ENCODE peak calls at places on chromosomes 7 and 10, in nine cellular contexts. L, W, X, I, Q, A, T, B and G are unnamed samples.

GRCh38 chr7:33185786-33186185 is 56.4 kb downstream of the BBS9 start:
- DNase-seq in L (peak; percentile 52), B (peak; percentile 54), I (no peak), W (peak; percentile 50), A (peak; percentile 53), Q (peak; percentile 26), T (no peak), X (peak; percentile 38), G (peak; percentile 34)

GRCh38 chr7:80312139-80312661 is 177.6 kb downstream of the GNAI1 start:
- DNase-seq in A (no peak), X (peak; percentile 79), Q (no peak), W (peak; percentile 39), B (no peak), T (no peak), I (no peak), L (no peak), G (peak; percentile 63)

GRCh38 chr7:129157651-129158050 is 13.1 kb downstream of the TSPAN33 start:
- DNase-seq in X (no peak), I (no peak), W (no peak), Q (no peak), T (no peak), A (no peak), B (no peak), L (no peak), G (no peak)

GRCh38 chr7:28145931-28146330 is 34.7 kb downstream of the JAZF1 start:
- DNase-seq in L (no peak), A (no peak), Q (no peak), X (no peak), I (no peak), T (no peak), W (no peak), B (no peak), G (peak; percentile 43)

GRCh38 chr7:45660901-45661211 is 86.7 kb downstream of the ADCY1 start:
- DNase-seq in W (no peak), X (no peak), L (no peak), A (no peak), Q (no peak), B (no peak), T (no peak), I (no peak), G (no peak)

GRCh38 chr7:35424869-35425495 is 171.1 kb upstream of the TBX20 start:
- DNase-seq in Q (peak; percentile 53), L (peak; percentile 68), I (peak; percentile 3), A (peak; percentile 38), T (peak; percentile 21), B (peak; percentile 71), X (peak; percentile 15), W (peak; percentile 44), G (peak; percentile 28)

GRCh38 chr10:104325436-104326430 is 12.5 kb downstream of the ITPRIP start:
- DNase-seq in T (no peak), L (no peak), B (no peak), I (no peak), Q (no peak), A (no peak), W (no peak), X (no peak), G (no peak)

GRCh38 chr7:54292171-54292925 is 249.8 kb upstream of the VSTM2A start:
- DNase-seq in I (no peak), Q (no peak), L (no peak), T (no peak), B (no peak), A (peak; percentile 63), W (no peak), X (no peak), G (no peak)

GRCh38 chr7:71752171-71752935 is 620.4 kb downstream of the GALNT17 start:
- DNase-seq in B (peak; percentile 30), Q (peak; percentile 1), T (peak; percentile 3), L (no peak), I (no peak), W (no peak), X (no peak), A (peak; percentile 66), G (no peak)

GRCh38 chr7:30468791-30469190 is 9.8 kb downstream of the NOD1 start:
- DNase-seq in B (no peak), X (no peak), L (no peak), I (no peak), W (no peak), Q (no peak), T (no peak), A (no peak), G (no peak)

GRCh38 chr7:76424413-76425111 is at the start of gene ZP3:
- DNase-seq in W (no peak), L (peak; percentile 7), I (no peak), B (peak; percentile 87), A (no peak), X (no peak), Q (peak; percentile 17), T (no peak), G (no peak)

GRCh38 chr7:118005021-118005420 is 131.8 kb upstream of the CTTNBP2 start:
- DNase-seq in I (no peak), Q (no peak), A (peak; percentile 11), W (no peak), B (no peak), L (no peak), T (no peak), X (no peak), G (no peak)

GRCh38 chr10:24981161-24981710 is 28.8 kb upstream of the PRTFDC1 start:
- DNase-seq in A (no peak), W (no peak), X (no peak), Q (no peak), B (no peak), I (no peak), L (no peak), T (no peak), G (no peak)

GRCh38 chr10:70292016-70292415 is 8.2 kb upstream of the NPFFR1 start:
- DNase-seq in L (no peak), I (no peak), T (no peak), A (no peak), B (no peak), W (no peak), X (no peak), Q (no peak), G (no peak)

GRCh38 chr7:155283565-155284194 is 14.0 kb upstream of the INSIG1 start:
- DNase-seq in Q (no peak), W (no peak), T (no peak), I (no peak), B (peak; percentile 80), A (no peak), X (no peak), L (no peak), G (no peak)

GRCh38 chr7:64997927-64998391 is 7.1 kb upstream of the ZNF117 start:
- DNase-seq in L (no peak), A (no peak), I (no peak), X (no peak), Q (no peak), B (no peak), W (no peak), T (no peak), G (peak; percentile 57)